ENCODE peak calls at places on chromosome 16, in six cellular contexts. L, M, X, N, Y and D are unnamed samples.

GRCh38 chr16:23597003-23597756 is 1.1 kb upstream of the NDUFAB1 start:
- DNase-seq in L (no peak), X (no peak), M (no peak), N (peak; percentile 14), Y (peak; percentile 52), D (no peak)

GRCh38 chr16:11310997-11311561 is 29.9 kb upstream of the PRM1 start:
- DNase-seq in M (no peak), Y (no peak), X (no peak), N (no peak), L (no peak), D (no peak)

GRCh38 chr16:66171578-66171977 is 194.9 kb upstream of the CDH5 start:
- DNase-seq in N (no peak), M (no peak), Y (no peak), X (no peak), L (no peak), D (no peak)

GRCh38 chr16:84599528-84600202 is 18.2 kb downstream of the COTL1 start:
- DNase-seq in L (no peak), M (no peak), Y (peak; percentile 74), N (peak; percentile 94), X (peak; percentile 51), D (peak; percentile 64)

GRCh38 chr16:1823821-1824220 is 2.8 kb downstream of the HAGH start:
- DNase-seq in N (peak; percentile 70), X (peak; percentile 55), Y (peak; percentile 67), M (no peak), L (no peak), D (no peak)

GRCh38 chr16:89723279-89724250 is 2.2 kb downstream of the ZNF276 start:
- DNase-seq in L (peak; percentile 77), M (peak; percentile 69), Y (no peak), N (peak; percentile 36), X (peak; percentile 45), D (no peak)

GRCh38 chr16:86579268-86580062 is 1.1 kb downstream of the FOXL1 start:
- DNase-seq in Y (peak; percentile 21), X (no peak), N (peak; percentile 33), L (no peak), M (no peak), D (no peak)

GRCh38 chr16:61214780-61215179 is 821.5 kb downstream of the CDH8 start:
- DNase-seq in L (no peak), N (no peak), Y (no peak), M (no peak), X (no peak), D (no peak)

GRCh38 chr16:88385112-88385594 is 2.4 kb downstream of the ZNF469 start:
- DNase-seq in Y (no peak), M (no peak), L (no peak), N (no peak), X (no peak), D (no peak)

GRCh38 chr16:50833929-50834328 is 92.0 kb downstream of the CYLD start:
- DNase-seq in M (no peak), Y (no peak), L (no peak), X (no peak), N (no peak), D (no peak)

GRCh38 chr16:9090101-9090959 is 1.1 kb upstream of the HAPSTR1 start:
- DNase-seq in N (no peak), L (no peak), X (peak; percentile 27), Y (peak; percentile 59), M (peak; percentile 6), D (peak; percentile 38)

GRCh38 chr16:77246160-77246559 is 47.0 kb downstream of the SYCE1L start:
- DNase-seq in L (no peak), N (no peak), M (no peak), Y (no peak), X (no peak), D (no peak)

GRCh38 chr16:7509919-7510705 is 177.5 kb downstream of the RBFOX1 start:
- DNase-seq in M (no peak), N (no peak), Y (no peak), X (no peak), L (no peak), D (no peak)

GRCh38 chr16:15961060-15961511 is 11.7 kb downstream of the ABCC1 start:
- DNase-seq in N (no peak), M (no peak), Y (no peak), L (no peak), X (no peak), D (no peak)

GRCh38 chr16:65838001-65838400 is 528.5 kb upstream of the CDH5 start:
- DNase-seq in N (no peak), X (no peak), L (no peak), M (no peak), Y (no peak), D (no peak)

GRCh38 chr16:66705790-66706505 is 9.4 kb upstream of the CMTM4 start:
- DNase-seq in X (peak; percentile 73), Y (no peak), L (no peak), N (peak; percentile 58), M (no peak), D (peak; percentile 72)